ENCODE peak calls at places on chromosomes 1 and 21, in ten cellular contexts. S is right lobe of liver; L is activated CD4-positive, alpha-beta T cell treated with anti-CD3 and anti-CD28 coated beads, Interleukin-2, amount 50 U/mL, for 1 hour; T is psoas muscle; N is stimulated activated CD4-positive, alpha-beta T cell treated with anti-CD3 and anti-CD28 coated beads, Interleukin-4, amount 100 ng/mL, for 4 hours; Y is immature natural killer cell; D is neural crest cell; B is T-cell; G is NCI-H774; U is endothelial cell of umbilical vein. Z is an unnamed sample.

GRCh38 chr1:244896550-244896949 is 32.2 kb upstream of the HNRNPU start:
- DNase-seq in S (no peak), L (no peak), T (no peak), N (no peak), Y (no peak), D (no peak), B (no peak), G (no peak), U (peak), Z (no peak)

GRCh38 chr21:45157932-45158331 is 83.6 kb downstream of the ADARB1 start:
- DNase-seq in S (no peak), L (no peak), T (peak), N (no peak), Y (no peak), D (no peak), B (no peak), G (no peak), U (no peak), Z (no peak)

GRCh38 chr1:30253807-30254440 is 469.5 kb downstream of the MATN1 start:
- DNase-seq in S (no peak), L (no peak), T (no peak), N (no peak), Y (no peak), D (no peak), B (no peak), G (no peak), U (no peak), Z (no peak)

GRCh38 chr1:243313635-243314536 is 58.0 kb downstream of the SDCCAG8 start:
- DNase-seq in S (no peak), L (no peak), T (no peak), N (no peak), Y (no peak), D (no peak), B (no peak), G (no peak), U (no peak), Z (no peak)

GRCh38 chr1:203287109-203287893 is 18.0 kb upstream of the BTG2 start:
- DNase-seq in S (peak), L (peak), T (peak), N (peak), Y (peak), D (no peak), B (peak), G (peak), U (peak), Z (no peak)

GRCh38 chr1:239218296-239218695 is 168.1 kb upstream of the CHRM3 start:
- DNase-seq in S (no peak), L (no peak), T (no peak), N (no peak), Y (no peak), D (no peak), B (no peak), G (no peak), U (no peak), Z (no peak)

GRCh38 chr21:33265664-33266049 is 510 bp upstream of the IL10RB start:
- DNase-seq in S (peak), L (peak), T (peak), N (no peak), Y (peak), D (no peak), B (peak), G (no peak), U (no peak), Z (peak)

GRCh38 chr1:31617917-31618746 is 643 bp downstream of the HCRTR1 start:
- DNase-seq in S (no peak), L (peak), T (peak), N (peak), Y (peak), D (peak), B (peak), G (peak), U (peak), Z (no peak)

GRCh38 chr1:169044296-169044695 is 62.2 kb upstream of the ATP1B1 start:
- DNase-seq in S (no peak), L (no peak), T (no peak), N (peak), Y (peak), D (no peak), B (peak), G (no peak), U (no peak), Z (no peak)

GRCh38 chr1:55700359-55701130 is 485.4 kb upstream of the USP24 start:
- DNase-seq in S (no peak), L (no peak), T (no peak), N (no peak), Y (no peak), D (no peak), B (no peak), G (no peak), U (no peak), Z (no peak)

GRCh38 chr1:203153989-203154821 is 21.4 kb downstream of the MYBPH start:
- DNase-seq in S (no peak), L (no peak), T (no peak), N (no peak), Y (no peak), D (no peak), B (no peak), G (no peak), U (peak), Z (no peak)

GRCh38 chr1:10888791-10889627 is 92.6 kb upstream of the CASZ1 start:
- DNase-seq in S (no peak), L (no peak), T (peak), N (no peak), Y (no peak), D (no peak), B (no peak), G (no peak), U (no peak), Z (no peak)

GRCh38 chr1:116950497-116951174 is 40.9 kb downstream of the PTGFRN start:
- DNase-seq in S (no peak), L (no peak), T (no peak), N (no peak), Y (no peak), D (no peak), B (no peak), G (no peak), U (no peak), Z (no peak)

GRCh38 chr21:27584266-27584665 is 617.4 kb upstream of the ADAMTS5 start:
- DNase-seq in S (no peak), L (no peak), T (no peak), N (no peak), Y (no peak), D (no peak), B (no peak), G (no peak), U (no peak), Z (no peak)

GRCh38 chr1:160818207-160818935 is 22.4 kb downstream of the LY9 start:
- DNase-seq in S (no peak), L (no peak), T (no peak), N (no peak), Y (no peak), D (no peak), B (no peak), G (no peak), U (no peak), Z (no peak)

GRCh38 chr1:78005755-78006154 is 1.0 kb downstream of the DNAJB4 start:
- DNase-seq in S (no peak), L (no peak), T (no peak), N (no peak), Y (no peak), D (no peak), B (no peak), G (no peak), U (peak), Z (peak)

GRCh38 chr1:20486457-20487235 is 636 bp upstream of the CAMK2N1 start:
- DNase-seq in S (peak), L (no peak), T (peak), N (no peak), Y (no peak), D (peak), B (no peak), G (peak), U (peak), Z (peak)

GRCh38 chr1:79193211-79194079 is 186.9 kb upstream of the ADGRL4 start:
- DNase-seq in S (no peak), L (no peak), T (no peak), N (no peak), Y (no peak), D (no peak), B (no peak), G (no peak), U (peak), Z (no peak)

GRCh38 chr1:188372821-188373220 is 1544.1 kb downstream of the PLA2G4A start:
- DNase-seq in S (no peak), L (no peak), T (no peak), N (no peak), Y (no peak), D (no peak), B (no peak), G (no peak), U (no peak), Z (no peak)

GRCh38 chr1:25922633-25923567 is 16.7 kb upstream of the STMN1 start:
- DNase-seq in S (peak), L (peak), T (peak), N (peak), Y (peak), D (peak), B (peak), G (peak), U (peak), Z (peak)

GRCh38 chr1:9362488-9362887 is 69.8 kb downstream of the SPSB1 start:
- DNase-seq in S (no peak), L (no peak), T (no peak), N (no peak), Y (no peak), D (no peak), B (no peak), G (no peak), U (no peak), Z (no peak)

GRCh38 chr1:235124665-235125064 is 4.0 kb downstream of the TOMM20 start:
- DNase-seq in S (no peak), L (no peak), T (no peak), N (no peak), Y (no peak), D (no peak), B (no peak), G (no peak), U (no peak), Z (no peak)

GRCh38 chr21:38853421-38853919 is 47.7 kb downstream of the ETS2 start:
- DNase-seq in S (peak), L (no peak), T (peak), N (no peak), Y (no peak), D (no peak), B (no peak), G (peak), U (peak), Z (peak)

Z was measured in prostate gland.